ENCODE peak calls at places on chromosomes 6 and 20, in seven cellular contexts. C, L, T, I, E, P and F are unnamed samples. For H3K4me1, the result is how much of the 10 kb centered on the place peaks cover.

GRCh38 chr6:10412948-10413849 is 1.7 kb downstream of the TFAP2A start:
- DNase-seq in C (no peak), E (no peak), I (no peak), T (no peak), P (no peak), L (peak), F (peak)

GRCh38 chr6:81876977-81877376 is 124.5 kb upstream of the TENT5A start:
- DNase-seq in P (no peak), L (no peak), I (no peak), C (no peak), T (no peak), E (no peak), F (no peak)

GRCh38 chr6:153059311-153059710 is 56.8 kb upstream of the MTRF1L start:
- DNase-seq in T (no peak), P (no peak), C (no peak), L (no peak), E (no peak), I (no peak), F (no peak)

GRCh38 chr6:151004415-151005024 is 139.0 kb downstream of the MTHFD1L start:
- DNase-seq in C (no peak), T (no peak), I (no peak), P (no peak), L (no peak), E (no peak), F (no peak)

GRCh38 chr6:55003726-55004415 is 157.3 kb downstream of the FAM83B start:
- DNase-seq in L (no peak), C (no peak), I (no peak), T (no peak), E (no peak), P (no peak), F (no peak)

GRCh38 chr6:36858407-36858981 is 16.1 kb downstream of the PPIL1 start:
- DNase-seq in E (no peak), C (no peak), L (peak), P (no peak), I (no peak), T (no peak), F (peak)

GRCh38 chr6:137759624-137760023 is 107.4 kb upstream of the TNFAIP3 start:
- DNase-seq in C (no peak), E (no peak), P (no peak), L (no peak), T (no peak), I (no peak), F (no peak)

GRCh38 chr6:82588020-82588419 is 224.4 kb downstream of the TPBG start:
- DNase-seq in E (no peak), I (no peak), C (no peak), L (no peak), T (no peak), P (no peak), F (no peak)

GRCh38 chr6:29847871-29848630 is 20.4 kb downstream of the HLA-G start:
- DNase-seq in C (peak), I (peak), E (peak), T (peak), L (peak), P (peak), F (peak)

GRCh38 chr6:44451803-44452690 is 64.5 kb downstream of the CDC5L start:
- DNase-seq in P (no peak), T (no peak), E (no peak), I (no peak), L (no peak), C (no peak), F (no peak)

GRCh38 chr6:128713461-128713860 is 169.5 kb upstream of the LAMA2 start:
- DNase-seq in P (no peak), C (no peak), L (no peak), T (no peak), I (no peak), E (no peak), F (no peak)

GRCh38 chr20:41587523-41587922 is 30.7 kb downstream of the CHD6 start:
- DNase-seq in L (no peak), T (no peak), E (no peak), I (no peak), C (no peak), P (no peak), F (no peak)

GRCh38 chr6:130575971-130576370 is 210.2 kb downstream of the TMEM200A start:
- DNase-seq in I (no peak), T (no peak), C (no peak), E (peak), L (no peak), P (no peak), F (no peak)

GRCh38 chr20:57649617-57650015 is 29.4 kb upstream of the ZBP1 start:
- DNase-seq in E (peak), P (no peak), T (no peak), I (no peak), L (no peak), C (no peak), F (no peak)

GRCh38 chr6:106512048-106512957 is 117.0 kb downstream of the RTN4IP1 start:
- DNase-seq in E (peak), T (peak), I (peak), C (peak), P (peak), L (peak), F (peak)

GRCh38 chr6:133623065-133623464 is 265.8 kb upstream of the TCF21 start:
- DNase-seq in I (no peak), C (no peak), E (no peak), L (no peak), P (no peak), T (no peak), F (no peak)

GRCh38 chr6:161792887-161793286 is 519.0 kb upstream of the AGPAT4 start:
- DNase-seq in I (no peak), L (no peak), P (no peak), E (no peak), T (no peak), C (no peak), F (no peak)

GRCh38 chr6:22320750-22321149 is 23.9 kb upstream of the PRL start:
- DNase-seq in C (no peak), T (no peak), P (no peak), L (no peak), I (no peak), E (no peak), F (no peak)

GRCh38 chr6:139253656-139254055 is 38.1 kb downstream of the TXLNB start:
- DNase-seq in L (no peak), P (no peak), I (no peak), E (no peak), C (no peak), T (no peak), F (no peak)

GRCh38 chr6:111403388-111403787 is 79.6 kb downstream of the REV3L start:
- DNase-seq in C (no peak), P (no peak), L (no peak), T (no peak), E (no peak), I (no peak), F (no peak)

GRCh38 chr6:111399600-111399999 is 83.4 kb downstream of the REV3L start:
- DNase-seq in E (no peak), C (no peak), P (no peak), T (no peak), I (no peak), L (no peak), F (no peak)
- H3K4me1 ChIP-seq in E (under half), C (under half), P (under half), T (under half), I (under half), L (under half), F (under half)

GRCh38 chr20:51412991-51413471 is 129.5 kb downstream of the NFATC2 start:
- DNase-seq in E (no peak), C (peak), L (no peak), T (peak), P (peak), I (no peak), F (peak)

GRCh38 chr20:51416532-51417244 is 125.8 kb downstream of the NFATC2 start:
- DNase-seq in E (no peak), C (no peak), P (no peak), L (no peak), I (no peak), T (no peak), F (no peak)

GRCh38 chr20:51412333-51412761 is 130.2 kb downstream of the NFATC2 start:
- DNase-seq in L (no peak), E (no peak), T (peak), P (peak), C (peak), I (no peak), F (peak)

GRCh38 chr20:51411867-51412266 is 130.7 kb downstream of the NFATC2 start:
- DNase-seq in I (no peak), L (peak), T (no peak), P (no peak), C (no peak), E (no peak), F (no peak)

GRCh38 chr20:51413753-51414323 is 128.7 kb downstream of the NFATC2 start:
- DNase-seq in C (no peak), I (no peak), L (no peak), P (no peak), T (no peak), E (no peak), F (no peak)
- H3K4me1 ChIP-seq in C (under half), I (under half), L (under half), P (under half), T (under half), E (under half), F (under half)

DNA sequence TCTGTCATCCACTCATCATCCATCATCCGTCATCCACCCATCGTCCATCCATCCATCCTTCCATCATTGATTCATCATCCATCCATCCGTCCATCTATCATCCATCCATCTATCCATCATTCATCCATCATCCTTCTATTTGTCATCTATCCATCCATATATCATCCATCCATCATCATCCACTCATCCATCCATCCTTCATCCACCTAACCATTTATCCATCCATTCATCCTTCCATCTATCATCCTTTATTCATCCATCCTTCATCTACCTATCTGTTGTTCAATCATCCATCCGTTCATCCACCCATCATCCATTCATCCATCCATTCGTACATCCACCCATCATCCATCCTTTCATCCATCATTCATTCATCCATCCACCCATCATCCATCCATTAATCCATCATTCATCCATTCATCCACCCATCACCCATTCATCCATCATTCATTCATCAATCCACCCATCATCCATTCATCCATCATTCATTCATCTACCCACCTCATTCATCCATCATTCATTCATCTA is 266.4 kb downstream of the CDH4 start:
- DNase-seq in I (no peak), P (no peak), L (no peak), E (no peak), T (no peak), C (no peak), F (no peak)
- H3K4me1 ChIP-seq in I (under half), P (under half), L (under half), E (under half), T (under half), C (under half), F (under half)

DNA sequence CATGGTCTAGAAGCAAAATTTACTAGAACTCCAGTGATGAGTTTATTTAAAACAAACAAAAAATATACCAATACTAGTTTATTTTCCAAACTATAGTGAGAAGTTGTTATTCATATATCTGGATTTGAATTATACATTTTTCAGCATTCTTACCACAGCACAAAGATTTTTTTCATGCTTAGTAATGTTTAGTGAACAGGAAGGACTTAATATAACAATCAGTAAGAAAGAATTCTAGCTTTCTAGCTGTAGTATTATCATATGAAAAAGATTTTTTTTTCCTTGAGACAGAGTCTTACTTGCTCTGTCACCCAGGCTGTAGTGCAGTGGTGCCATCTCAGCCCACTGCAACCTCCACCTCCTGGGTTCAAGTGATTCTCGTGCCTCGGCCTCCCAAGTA is 13.8 kb downstream of the MARCKS start:
- DNase-seq in C (no peak), E (no peak), T (no peak), P (no peak), L (no peak), I (no peak), F (no peak)
- H3K4me1 ChIP-seq in C (under half), E (under half), T (under half), P (under half), L (under half), I (under half), F (under half)

DNA sequence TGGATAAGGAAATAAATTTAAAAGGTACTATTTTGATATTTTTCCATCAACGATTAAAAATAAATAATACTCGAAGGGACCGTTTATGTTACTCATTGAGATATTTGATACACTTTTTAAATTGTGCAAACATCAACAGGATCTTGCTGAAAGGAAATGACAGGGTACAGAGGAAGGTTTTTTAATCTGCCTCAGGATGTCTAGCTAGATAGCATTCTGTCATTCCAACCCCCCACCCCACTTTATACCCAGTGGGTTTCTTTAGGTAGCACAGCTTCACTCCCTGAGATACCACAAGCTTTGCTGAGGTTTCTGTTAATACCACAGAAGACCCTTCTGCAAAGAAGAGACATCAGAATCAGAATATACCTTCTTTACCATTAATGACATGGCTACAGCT is 1.2 kb downstream of the PHACTR2 start:
- DNase-seq in E (no peak), C (no peak), I (no peak), P (no peak), L (no peak), T (no peak), F (no peak)
- H3K4me1 ChIP-seq in E (under half), C (under half), I (under half), P (under half), L (half or more), T (half or more), F (under half)

GRCh38 chr6:102215425-102215824 is 821.9 kb downstream of the GRIK2 start:
- DNase-seq in E (no peak), C (no peak), T (no peak), L (no peak), P (no peak), I (no peak), F (no peak)
- H3K4me1 ChIP-seq in E (under half), C (under half), T (under half), L (under half), P (under half), I (under half), F (under half)

GRCh38 chr6:66232890-66233289 is 525.9 kb upstream of the EYS start:
- DNase-seq in P (no peak), T (no peak), E (no peak), C (no peak), I (no peak), L (no peak), F (no peak)
- H3K4me1 ChIP-seq in P (under half), T (under half), E (under half), C (under half), I (under half), L (under half), F (under half)

GRCh38 chr6:41549673-41550072 is 3.5 kb downstream of the FOXP4 start:
- DNase-seq in P (no peak), I (no peak), E (no peak), T (no peak), L (no peak), C (no peak), F (no peak)

GRCh38 chr6:41553405-41553999 is 7.3 kb downstream of the FOXP4 start:
- DNase-seq in E (no peak), L (no peak), C (no peak), T (no peak), P (no peak), I (no peak), F (peak)

GRCh38 chr6:41551086-41551702 is 5.0 kb downstream of the FOXP4 start:
- DNase-seq in P (no peak), E (no peak), T (no peak), L (no peak), C (no peak), I (no peak), F (peak)

GRCh38 chr6:41552723-41553122 is 6.5 kb downstream of the FOXP4 start:
- DNase-seq in I (no peak), L (no peak), P (no peak), E (no peak), C (no peak), T (no peak), F (no peak)

DNA sequence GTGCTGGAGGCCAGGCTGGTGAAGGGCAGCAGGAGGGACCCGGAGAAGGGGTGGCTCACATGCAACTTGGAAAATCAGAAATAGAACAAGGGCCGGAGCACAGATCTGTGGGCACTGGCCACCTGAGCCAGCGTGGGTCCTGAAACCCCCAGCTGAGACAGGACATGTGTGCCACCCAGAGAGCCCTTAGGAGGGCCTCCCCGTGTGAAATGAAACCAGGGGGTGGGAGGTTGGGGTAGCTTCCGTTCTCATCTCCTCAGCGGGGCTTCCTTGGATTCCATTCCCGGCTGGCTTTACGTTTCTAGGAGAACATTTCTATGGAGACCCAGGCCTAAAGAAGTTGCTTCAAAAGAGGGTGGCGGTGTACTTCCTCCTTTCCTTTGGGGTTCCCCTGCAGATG is 5.7 kb downstream of the FOXP4 start:
- DNase-seq in C (no peak), L (no peak), T (no peak), I (no peak), P (no peak), E (no peak), F (no peak)
- H3K4me1 ChIP-seq in C (under half), L (half or more), T (half or more), I (under half), P (under half), E (under half), F (under half)